ENCODE peak calls at places on chromosomes 1 and 21, in ten cellular contexts. N is astrocyte of the spinal cord; R is T-helper 17 cell; A is GM04503; O is T-helper 2 cell; Q is GM03348; Z is G401; J is COR-L47; Y is activated CD8-positive, alpha-beta T cell treated with anti-CD3 and anti-CD28 coated beads, Interleukin-2, amount 10 ng/mL, durations not matched to agents 7 days and 5 days; G is activated CD8-positive, alpha-beta memory T cell treated with anti-CD3 and anti-CD28 coated beads for 1 hour. P is an unnamed sample.

GRCh38 chr1:53320646-53321045 is 7.2 kb downstream of the LRP8 start:
- DNase-seq in N (no peak), J (no peak), Q (no peak), Y (no peak), O (no peak), A (no peak), R (no peak), G (no peak), Z (no peak), P (no peak)

GRCh38 chr21:45386728-45387371 is 18.1 kb upstream of the COL18A1 start:
- DNase-seq in O (no peak), R (no peak), N (peak), A (peak), G (no peak), Q (peak), Z (peak), Y (no peak), J (no peak), P (peak)

GRCh38 chr1:112836642-112837041 is 119.4 kb downstream of the SLC16A1 start:
- DNase-seq in J (no peak), O (no peak), R (no peak), Z (no peak), Y (no peak), N (no peak), G (no peak), Q (no peak), A (no peak), P (no peak)

GRCh38 chr21:29148535-29148934 is 18.1 kb downstream of the MAP3K7CL start:
- DNase-seq in Y (peak), R (no peak), A (peak), Z (no peak), O (no peak), J (no peak), Q (peak), N (peak), G (no peak), P (no peak)

GRCh38 chr1:193753038-193753756 is 566.8 kb upstream of the B3GALT2 start:
- DNase-seq in Y (no peak), J (no peak), N (no peak), Z (no peak), O (no peak), A (no peak), R (no peak), Q (no peak), G (no peak), P (no peak)

GRCh38 chr1:203907901-203908300 is 46.5 kb downstream of the SNRPE start:
- DNase-seq in Q (no peak), Y (no peak), Z (no peak), J (no peak), N (no peak), R (no peak), A (no peak), G (no peak), O (no peak), P (no peak)

GRCh38 chr1:186030453-186030852 is 296.3 kb downstream of the HMCN1 start:
- DNase-seq in Y (no peak), A (no peak), N (no peak), J (no peak), G (no peak), R (no peak), Z (no peak), Q (no peak), O (no peak), P (no peak)

GRCh38 chr1:27632387-27633297 is 2.3 kb downstream of the FGR start:
- DNase-seq in N (no peak), R (no peak), Y (peak), Z (no peak), O (no peak), J (no peak), A (no peak), G (peak), Q (no peak), P (no peak)

GRCh38 chr1:3518256-3518655 is 63.8 kb downstream of the ARHGEF16 start:
- DNase-seq in J (no peak), R (no peak), Y (peak), Z (no peak), A (no peak), G (no peak), Q (peak), N (no peak), O (no peak), P (no peak)

GRCh38 chr21:43365611-43366426 is 61.1 kb downstream of the SIK1 start:
- DNase-seq in Q (no peak), A (no peak), Z (no peak), R (no peak), N (no peak), J (no peak), Y (no peak), G (no peak), O (no peak), P (no peak)

GRCh38 chr1:236099622-236100021 is 34.7 kb upstream of the NID1 start:
- DNase-seq in Q (peak), Y (no peak), J (no peak), Z (no peak), R (no peak), O (no peak), N (no peak), G (no peak), A (no peak), P (no peak)

GRCh38 chr1:43414634-43415223 is 25.0 kb downstream of the SZT2 start:
- DNase-seq in O (peak), Z (peak), R (peak), J (peak), A (no peak), Y (peak), G (peak), N (peak), Q (peak), P (peak)

GRCh38 chr1:224696891-224697765 is 81.0 kb downstream of the CNIH3 start:
- DNase-seq in Z (no peak), O (no peak), Q (peak), Y (no peak), G (no peak), J (no peak), R (no peak), N (peak), A (peak), P (peak)

GRCh38 chr1:108559215-108560142 is at the start of gene EEIG2:
- DNase-seq in N (peak), Z (peak), A (no peak), R (peak), Y (peak), J (peak), G (peak), Q (peak), O (peak), P (peak)

GRCh38 chr1:231931846-231932454 is 305.4 kb downstream of the DISC1 start:
- DNase-seq in Q (no peak), O (no peak), R (no peak), G (no peak), Z (no peak), Y (peak), A (no peak), J (no peak), N (no peak), P (no peak)

GRCh38 chr1:92709738-92710137 is 75.2 kb downstream of the EVI5 start:
- DNase-seq in N (peak), A (peak), Z (no peak), O (no peak), G (no peak), Y (no peak), J (no peak), Q (peak), R (no peak), P (peak)

GRCh38 chr1:6653651-6654290 is 29.1 kb downstream of the THAP3 start:
- DNase-seq in Z (no peak), Q (no peak), G (no peak), J (no peak), N (no peak), A (no peak), R (no peak), Y (no peak), O (no peak), P (peak)

GRCh38 chr1:39164256-39164655 is 40.2 kb upstream of the MACF1 start:
- DNase-seq in N (no peak), A (no peak), J (no peak), Q (no peak), G (no peak), O (no peak), R (no peak), Z (peak), Y (no peak), P (no peak)

GRCh38 chr1:57363643-57364042 is 60.2 kb downstream of the DAB1 start:
- DNase-seq in G (no peak), N (no peak), A (no peak), Z (no peak), Q (no peak), R (no peak), J (no peak), Y (no peak), O (no peak), P (no peak)

GRCh38 chr1:20169932-20170331 is 16.0 kb upstream of the UBXN10 start:
- DNase-seq in J (no peak), Q (no peak), R (no peak), A (no peak), O (no peak), Y (no peak), G (no peak), N (no peak), Z (no peak), P (no peak)

GRCh38 chr1:32990887-32991286 is 26.3 kb upstream of the RNF19B start:
- DNase-seq in R (no peak), Q (no peak), N (no peak), O (no peak), A (no peak), Y (no peak), G (no peak), Z (no peak), J (no peak), P (no peak)

GRCh38 chr21:25638634-25639166 is 358 bp upstream of the JAM2 start:
- DNase-seq in Z (no peak), Q (peak), R (no peak), N (peak), Y (no peak), A (no peak), G (no peak), O (no peak), J (no peak), P (no peak)

GRCh38 chr1:173400387-173400995 is 76.6 kb upstream of the PRDX6 start:
- DNase-seq in N (no peak), G (no peak), Y (no peak), A (no peak), Q (no peak), J (no peak), R (no peak), Z (no peak), O (no peak), P (no peak)

GRCh38 chr21:17538576-17538975 is 25.7 kb downstream of the CXADR start:
- DNase-seq in O (no peak), Y (no peak), J (no peak), N (no peak), G (no peak), R (no peak), Z (no peak), Q (no peak), A (no peak), P (no peak)

GRCh38 chr1:162846256-162847212 is 14.4 kb downstream of the CCDC190 start:
- DNase-seq in J (no peak), G (no peak), O (no peak), Q (no peak), Y (no peak), N (peak), R (no peak), Z (no peak), A (no peak), P (no peak)

GRCh38 chr1:25616932-25617625 is 488 bp downstream of the MAN1C1 start:
- DNase-seq in O (peak), Y (peak), N (no peak), J (no peak), Z (no peak), A (no peak), Q (peak), G (no peak), R (peak), P (no peak)

GRCh38 chr1:171431994-171432393 is 53.3 kb upstream of the PRRC2C start:
- DNase-seq in Z (no peak), A (no peak), N (no peak), G (no peak), O (no peak), J (no peak), R (no peak), Q (no peak), Y (no peak), P (no peak)

GRCh38 chr1:202571719-202572339 is 138.4 kb downstream of the SYT2 start:
- DNase-seq in G (no peak), A (no peak), O (no peak), R (no peak), Q (peak), Y (peak), J (peak), Z (peak), N (peak), P (no peak)

GRCh38 chr1:111463029-111463683 is 10.6 kb upstream of the C1orf162 start:
- DNase-seq in O (no peak), Z (peak), Y (no peak), J (no peak), Q (peak), N (peak), R (no peak), A (peak), G (no peak), P (peak)

GRCh38 chr1:177909416-177909815 is 60.4 kb downstream of the SEC16B start:
- DNase-seq in Y (no peak), O (no peak), J (no peak), R (no peak), Q (no peak), G (no peak), N (no peak), Z (no peak), A (no peak), P (no peak)

GRCh38 chr1:201125019-201125418 is 2.0 kb downstream of the ASCL5 start:
- DNase-seq in Z (no peak), R (no peak), A (no peak), N (no peak), Q (no peak), J (no peak), G (no peak), O (no peak), Y (no peak), P (no peak)

GRCh38 chr1:27416387-27417111 is 24.1 kb downstream of the GPR3 start:
- DNase-seq in G (no peak), Q (peak), A (no peak), Y (peak), Z (peak), O (no peak), N (peak), R (no peak), J (peak), P (peak)

GRCh38 chr1:24586970-24587820 is 31.3 kb downstream of the NCMAP start:
- DNase-seq in Q (peak), G (no peak), Z (peak), R (no peak), N (peak), A (no peak), O (peak), J (peak), Y (peak), P (peak)

GRCh38 chr1:114207635-114208034 is 54.0 kb upstream of the SYT6 start:
- DNase-seq in N (no peak), J (no peak), O (no peak), A (no peak), Z (no peak), R (no peak), Y (no peak), G (no peak), Q (no peak), P (no peak)

GRCh38 chr1:39642796-39643195 is 3.4 kb upstream of the HEYL start:
- DNase-seq in N (no peak), Z (no peak), R (no peak), J (no peak), O (no peak), Y (no peak), A (peak), G (no peak), Q (peak), P (peak)

GRCh38 chr1:197907846-197908616 is 5.6 kb downstream of the C1orf53 start:
- DNase-seq in J (no peak), Y (no peak), Z (no peak), G (no peak), N (no peak), A (no peak), R (no peak), Q (no peak), O (no peak), P (no peak)